ENCODE peak calls at places on chromosomes 16 and 17, in nine cellular contexts. N is pancreas, T is AG08396, X is A172, A is tibial artery, H is SJSA1, L is HT-29, I is DMS53, K is neural crest cell. F is an unnamed sample.

GRCh38 chr17:43034623-43035293 is 9.7 kb downstream of the RND2 start:
- DNase-seq in N (no peak), T (no peak), X (no peak), A (no peak), H (no peak), L (no peak), I (no peak), K (no peak), F (no peak)

GRCh38 chr17:6677158-6677831 is 25.7 kb downstream of the C17orf100 start:
- DNase-seq in N (no peak), T (peak), X (peak), A (no peak), H (peak), L (no peak), I (no peak), K (no peak), F (peak)

GRCh38 chr16:66299349-66299748 is 67.1 kb upstream of the CDH5 start:
- DNase-seq in N (no peak), T (no peak), X (no peak), A (no peak), H (peak), L (no peak), I (no peak), K (no peak), F (no peak)

GRCh38 chr16:18800674-18801196 is 614 bp downstream of the ARL6IP1 start:
- DNase-seq in N (no peak), T (peak), X (peak), A (no peak), H (peak), L (peak), I (peak), K (no peak), F (no peak)

GRCh38 chr16:78668393-78668792 is 568.9 kb downstream of the WWOX start:
- DNase-seq in N (no peak), T (no peak), X (no peak), A (no peak), H (no peak), L (no peak), I (no peak), K (no peak), F (no peak)

GRCh38 chr17:63474174-63474913 is 2.5 kb upstream of the ACE start:
- DNase-seq in N (peak), T (no peak), X (peak), A (no peak), H (no peak), L (no peak), I (peak), K (no peak), F (no peak)

GRCh38 chr16:67719778-67720144 is 645 bp upstream of the GFOD2 start:
- DNase-seq in N (no peak), T (peak), X (peak), A (no peak), H (no peak), L (peak), I (peak), K (peak), F (peak)

GRCh38 chr16:31489616-31490584 is 7.0 kb downstream of the SLC5A2 start:
- DNase-seq in N (no peak), T (no peak), X (no peak), A (no peak), H (no peak), L (no peak), I (no peak), K (no peak), F (no peak)

GRCh38 chr17:9976283-9977009 is 71.4 kb upstream of the RCVRN start:
- DNase-seq in N (no peak), T (no peak), X (no peak), A (no peak), H (no peak), L (no peak), I (no peak), K (no peak), F (no peak)

GRCh38 chr17:41655611-41656111 is 31.3 kb upstream of the KRT17 start:
- DNase-seq in N (peak), T (no peak), X (no peak), A (no peak), H (peak), L (peak), I (no peak), K (no peak), F (no peak)

GRCh38 chr16:2969545-2970521 is 685 bp downstream of the PAQR4 start:
- DNase-seq in N (peak), T (peak), X (peak), A (no peak), H (peak), L (peak), I (peak), K (peak), F (peak)

GRCh38 chr17:39808409-39808997 is 55.6 kb downstream of the IKZF3 start:
- DNase-seq in N (no peak), T (no peak), X (no peak), A (no peak), H (no peak), L (peak), I (no peak), K (no peak), F (no peak)

GRCh38 chr16:66103245-66103644 is 263.2 kb upstream of the CDH5 start:
- DNase-seq in N (no peak), T (no peak), X (no peak), A (no peak), H (no peak), L (no peak), I (no peak), K (no peak), F (no peak)

GRCh38 chr17:31369266-31369665 is 22.2 kb upstream of the RAB11FIP4 start:
- DNase-seq in N (no peak), T (no peak), X (no peak), A (no peak), H (no peak), L (no peak), I (no peak), K (no peak), F (no peak)

GRCh38 chr16:49750341-49751011 is 105.4 kb downstream of the ZNF423 start:
- DNase-seq in N (no peak), T (no peak), X (no peak), A (no peak), H (no peak), L (no peak), I (no peak), K (no peak), F (no peak)

GRCh38 chr17:63983326-63983725 is 10.6 kb upstream of the SCN4A start:
- DNase-seq in N (no peak), T (no peak), X (no peak), A (no peak), H (no peak), L (no peak), I (no peak), K (no peak), F (no peak)

GRCh38 chr17:4499431-4500187 is 928 bp downstream of the SPNS2 start:
- DNase-seq in N (no peak), T (no peak), X (no peak), A (no peak), H (no peak), L (peak), I (peak), K (peak), F (no peak)

GRCh38 chr17:79320331-79320730 is 245.7 kb downstream of the ENGASE start:
- DNase-seq in N (no peak), T (no peak), X (no peak), A (no peak), H (no peak), L (no peak), I (no peak), K (no peak), F (no peak)

GRCh38 chr17:16374129-16374528 is 6.8 kb upstream of the UBB start:
- DNase-seq in N (no peak), T (peak), X (peak), A (no peak), H (no peak), L (no peak), I (no peak), K (no peak), F (no peak)

GRCh38 chr17:57900991-57901743 is 51.3 kb upstream of the MRPS23 start:
- DNase-seq in N (peak), T (no peak), X (no peak), A (no peak), H (no peak), L (peak), I (peak), K (no peak), F (no peak)

GRCh38 chr16:30430428-30430970 is 669 bp upstream of the DCTPP1 start:
- DNase-seq in N (peak), T (no peak), X (no peak), A (no peak), H (no peak), L (no peak), I (no peak), K (no peak), F (no peak)

GRCh38 chr16:1245452-1246005 is 5.0 kb downstream of the TPSAB1 start:
- DNase-seq in N (no peak), T (no peak), X (no peak), A (no peak), H (no peak), L (no peak), I (no peak), K (no peak), F (no peak)

GRCh38 chr16:20894388-20894787 is 5.8 kb downstream of the DCUN1D3 start:
- DNase-seq in N (no peak), T (no peak), X (no peak), A (no peak), H (no peak), L (no peak), I (no peak), K (no peak), F (no peak)

GRCh38 chr16:88992351-88993005 is 15.5 kb upstream of the CBFA2T3 start:
- DNase-seq in N (no peak), T (no peak), X (no peak), A (no peak), H (no peak), L (no peak), I (no peak), K (no peak), F (no peak)

GRCh38 chr17:5883775-5884665 is 186.2 kb upstream of the WSCD1 start:
- DNase-seq in N (no peak), T (no peak), X (no peak), A (no peak), H (no peak), L (peak), I (no peak), K (no peak), F (no peak)

GRCh38 chr17:78219396-78220150 is 5.5 kb downstream of the BIRC5 start:
- DNase-seq in N (no peak), T (no peak), X (no peak), A (no peak), H (no peak), L (no peak), I (no peak), K (no peak), F (no peak)

F was measured in MM.1S.